ENCODE peak calls at places on chromosomes 13 and 19, in eight cellular contexts. T is AG04449; F is testis; Q is H54; U is left colon; H is stimulated activated CD4-positive, alpha-beta T cell treated with anti-CD3 and anti-CD28 coated beads, Interleukin-15, amount 100 ng/mL, for 24 hours; M is occipital lobe; G is HFFc6. Z is an unnamed sample.
A peak's percentile ranks its signal among the peaks of the same experiment; 100 is the strongest.

GRCh38 chr13:100361504-100361903 is 227.1 kb downstream of the GGACT start:
- DNase-seq in T (no peak), F (no peak), Q (no peak), U (no peak), H (no peak), M (no peak), G (no peak), Z (no peak)

GRCh38 chr19:3359850-3360493 is 6.4 kb upstream of the NFIC start:
- DNase-seq in T (no peak), F (no peak), Q (no peak), U (peak; percentile 53), H (peak; percentile 49), M (no peak), G (no peak), Z (no peak)

GRCh38 chr13:74026753-74027152 is 107.5 kb downstream of the KLF12 start:
- DNase-seq in T (no peak), F (no peak), Q (no peak), U (peak; percentile 27), H (peak; percentile 71), M (no peak), G (no peak), Z (no peak)

GRCh38 chr13:28100149-28101121 is at the start of gene FLT3:
- DNase-seq in T (no peak), F (peak; percentile 59), Q (no peak), U (peak; percentile 42), H (peak; percentile 72), M (no peak), G (no peak), Z (no peak)

GRCh38 chr13:98632971-98633370 is 56.1 kb upstream of the STK24 start:
- DNase-seq in T (no peak), F (no peak), Q (no peak), U (no peak), H (no peak), M (no peak), G (no peak), Z (no peak)

GRCh38 chr19:16670291-16670690 is 9.4 kb downstream of the TMEM38A start:
- DNase-seq in T (no peak), F (no peak), Q (no peak), U (no peak), H (no peak), M (no peak), G (no peak), Z (no peak)

GRCh38 chr19:58547323-58548312 is 3.8 kb downstream of the TRIM28 start:
- DNase-seq in T (no peak), F (no peak), Q (no peak), U (no peak), H (no peak), M (no peak), G (no peak), Z (no peak)

GRCh38 chr13:40536443-40537113 is 129.9 kb downstream of the FOXO1 start:
- DNase-seq in T (no peak), F (no peak), Q (no peak), U (peak; percentile 47), H (no peak), M (no peak), G (no peak), Z (no peak)

GRCh38 chr19:55536951-55537740 is at the start of gene SBK2:
- DNase-seq in T (no peak), F (no peak), Q (no peak), U (no peak), H (no peak), M (no peak), G (no peak), Z (no peak)

GRCh38 chr13:19153782-19154450 is 27.7 kb downstream of the TUBA3C start:
- DNase-seq in T (no peak), F (peak; percentile 58), Q (no peak), U (no peak), H (peak; percentile 40), M (no peak), G (no peak), Z (no peak)

GRCh38 chr19:33998739-33999345 is 173.5 kb upstream of the LSM14A start:
- DNase-seq in T (no peak), F (no peak), Q (no peak), U (no peak), H (no peak), M (no peak), G (no peak), Z (peak; percentile 46)

GRCh38 chr13:48223016-48223385 is 10.0 kb upstream of the ITM2B start:
- DNase-seq in T (no peak), F (no peak), Q (no peak), U (no peak), H (no peak), M (no peak), G (no peak), Z (no peak)